ENCODE peak calls at places on chromosome 13, in seven cellular contexts. W, S, U, B, X, I and T are unnamed samples.

GRCh38 chr13:77836423-77836822 is 82.2 kb downstream of the EDNRB start:
- DNase-seq in W (no peak), S (no peak), U (no peak), B (no peak), X (peak), I (no peak), T (no peak)

GRCh38 chr13:100473493-100474044 is 115.0 kb downstream of the GGACT start:
- DNase-seq in W (no peak), S (no peak), U (no peak), B (no peak), X (no peak), I (no peak), T (no peak)

GRCh38 chr13:27533155-27533643 is 82.8 kb upstream of the MTIF3 start:
- DNase-seq in W (peak), S (peak), U (peak), B (peak), X (peak), I (no peak), T (peak)

GRCh38 chr13:53068841-53069520 is 40.4 kb downstream of the OLFM4 start:
- DNase-seq in W (no peak), S (no peak), U (peak), B (no peak), X (no peak), I (no peak), T (no peak)

GRCh38 chr13:31908696-31909386 is 122.7 kb upstream of the FRY start:
- DNase-seq in W (no peak), S (no peak), U (no peak), B (no peak), X (no peak), I (no peak), T (no peak)

GRCh38 chr13:110361365-110361911 is 54.4 kb downstream of the COL4A2 start:
- DNase-seq in W (no peak), S (peak), U (no peak), B (no peak), X (peak), I (no peak), T (no peak)

GRCh38 chr13:80473695-80474094 is 132.8 kb upstream of the SPRY2 start:
- DNase-seq in W (peak), S (no peak), U (no peak), B (no peak), X (peak), I (no peak), T (no peak)

GRCh38 chr13:44140146-44140545 is 233.5 kb upstream of the SERP2 start:
- DNase-seq in W (no peak), S (no peak), U (peak), B (no peak), X (no peak), I (no peak), T (no peak)

GRCh38 chr13:106336663-106337062 is 198.8 kb downstream of the EFNB2 start:
- DNase-seq in W (no peak), S (no peak), U (no peak), B (no peak), X (no peak), I (no peak), T (no peak)

GRCh38 chr13:23608704-23609413 is 38.6 kb downstream of the TNFRSF19 start:
- DNase-seq in W (no peak), S (no peak), U (no peak), B (no peak), X (no peak), I (no peak), T (no peak)